ENCODE peak calls at places on chromosomes 3 and 15, in five cellular contexts. W is lower lobe of right lung, E is WERI-Rb-1, A is endothelial cell of umbilical vein, H is right atrium auricular region. Y is an unnamed sample.

GRCh38 chr3:139106013-139106932 is 61.6 kb upstream of the PRR23C start:
- DNase-seq in W (no peak), A (no peak), E (no peak), H (no peak), Y (no peak)

GRCh38 chr3:87987952-87988351 is 70.9 kb downstream of the CGGBP1 start:
- DNase-seq in W (no peak), A (no peak), E (no peak), H (no peak), Y (no peak)

GRCh38 chr15:60520041-60520824 is 41.3 kb upstream of the ICE2 start:
- DNase-seq in H (no peak), A (no peak), E (no peak), W (no peak), Y (peak)

GRCh38 chr3:129892857-129893615 is 475 bp downstream of the TMCC1 start:
- DNase-seq in H (peak), E (peak), A (peak), W (peak), Y (peak)

GRCh38 chr3:18670755-18671154 is 245.6 kb upstream of the SATB1 start:
- DNase-seq in H (no peak), A (no peak), W (no peak), E (no peak), Y (no peak)

GRCh38 chr15:83446417-83446816 is 724 bp upstream of the SH3GL3 start:
- DNase-seq in E (no peak), A (no peak), H (no peak), W (no peak), Y (no peak)

GRCh38 chr3:73556520-73557371 is 68.0 kb downstream of the PDZRN3 start:
- DNase-seq in A (no peak), H (no peak), W (no peak), E (no peak), Y (peak)

GRCh38 chr3:158105710-158106438 is at the start of gene SHOX2:
- DNase-seq in W (peak), E (peak), A (no peak), H (no peak), Y (peak)

GRCh38 chr3:21839181-21839580 is 88.2 kb upstream of the ZNF385D start:
- DNase-seq in E (no peak), A (no peak), W (no peak), H (no peak), Y (peak)

GRCh38 chr3:62667714-62668113 is 207.5 kb downstream of the CADPS start:
- DNase-seq in H (no peak), A (no peak), W (no peak), E (peak), Y (no peak)

GRCh38 chr3:59313365-59313764 is 263.5 kb upstream of the CFAP20DC start:
- DNase-seq in W (peak), A (no peak), H (peak), E (peak), Y (peak)

GRCh38 chr3:22734207-22734606 is 468.9 kb upstream of the UBE2E2 start:
- DNase-seq in E (no peak), H (no peak), A (no peak), W (no peak), Y (no peak)

GRCh38 chr3:55327131-55327920 is 159.8 kb downstream of the WNT5A start:
- DNase-seq in E (no peak), W (no peak), A (no peak), H (no peak), Y (peak)

GRCh38 chr15:35522061-35522460 is 23.9 kb downstream of the DPH6 start:
- DNase-seq in A (peak), H (no peak), E (no peak), W (no peak), Y (peak)

GRCh38 chr3:46857485-46858341 is 5.5 kb downstream of the MYL3 start:
- DNase-seq in A (no peak), W (peak), H (no peak), E (peak), Y (no peak)

GRCh38 chr3:105746226-105746996 is 122.4 kb downstream of the CBLB start:
- DNase-seq in E (no peak), W (no peak), H (no peak), A (peak), Y (no peak)

GRCh38 chr3:40642812-40643211 is 118.1 kb downstream of the ZNF621 start:
- DNase-seq in H (no peak), E (no peak), W (no peak), A (no peak), Y (no peak)

GRCh38 chr3:172467170-172467824 is 19.0 kb upstream of the GHSR start:
- DNase-seq in W (no peak), H (no peak), E (no peak), A (peak), Y (peak)

GRCh38 chr3:64900220-64900619 is 212.4 kb upstream of the ADAMTS9 start:
- DNase-seq in E (no peak), H (no peak), A (no peak), W (no peak), Y (no peak)

GRCh38 chr3:172296248-172296974 is 151.8 kb downstream of the GHSR start:
- DNase-seq in A (no peak), W (no peak), H (no peak), E (no peak), Y (no peak)

GRCh38 chr3:55486101-55486856 is 827 bp downstream of the WNT5A start:
- DNase-seq in W (peak), H (no peak), E (peak), A (peak), Y (peak)

GRCh38 chr3:159996959-159997358 is 8.3 kb downstream of the IL12A start:
- DNase-seq in H (no peak), A (no peak), E (no peak), W (no peak), Y (no peak)
- TF ChIP-seq CTCF in H (no peak), A (no peak), E (no peak), W (no peak), Y (no peak)

GRCh38 chr3:71784201-71784913 is 591 bp downstream of the PROK2 start:
- DNase-seq in E (no peak), W (no peak), H (no peak), A (no peak), Y (no peak)
- H3K4me3 ChIP-seq in E (peak), W (peak), H (no peak), A (no peak), Y (no peak)

GRCh38 chr3:10779293-10779805 is 36.7 kb upstream of the SLC6A11 start:
- DNase-seq in A (no peak), W (no peak), H (peak), E (no peak), Y (no peak)

GRCh38 chr3:10775259-10775658 is 40.8 kb upstream of the SLC6A11 start:
- DNase-seq in A (no peak), W (no peak), H (peak), E (no peak), Y (no peak)

GRCh38 chr3:10775828-10776227 is 40.2 kb upstream of the SLC6A11 start:
- DNase-seq in W (no peak), E (no peak), H (peak), A (no peak), Y (no peak)

GRCh38 chr3:10778492-10779292 is 37.3 kb upstream of the SLC6A11 start:
- DNase-seq in H (peak), A (no peak), E (no peak), W (no peak), Y (no peak)

DNA sequence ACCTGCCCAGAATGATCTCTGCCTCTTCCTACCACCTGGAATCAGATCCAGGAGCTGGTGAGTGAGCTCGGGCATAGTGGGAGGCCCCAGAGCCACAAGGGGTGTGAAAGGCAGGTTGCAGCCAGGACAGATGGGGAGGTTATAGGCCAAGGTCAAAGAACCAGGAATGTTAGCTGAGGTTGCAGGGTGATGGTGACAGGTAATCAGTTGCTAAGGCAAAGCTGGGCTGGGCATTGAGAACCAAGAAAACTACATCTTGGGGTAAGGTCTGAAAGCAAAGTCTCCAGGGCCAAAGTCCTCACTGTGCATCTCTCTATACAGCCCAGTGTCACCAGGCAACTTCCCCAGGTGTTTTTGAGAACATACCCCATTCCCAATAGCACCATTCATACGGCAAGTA is 38.4 kb upstream of the SLC6A11 start:
- DNase-seq in A (no peak), H (peak), E (peak), W (no peak), Y (no peak)
- TF ChIP-seq CTCF in A (no peak), H (no peak), E (no peak), W (no peak), Y (no peak)

DNA sequence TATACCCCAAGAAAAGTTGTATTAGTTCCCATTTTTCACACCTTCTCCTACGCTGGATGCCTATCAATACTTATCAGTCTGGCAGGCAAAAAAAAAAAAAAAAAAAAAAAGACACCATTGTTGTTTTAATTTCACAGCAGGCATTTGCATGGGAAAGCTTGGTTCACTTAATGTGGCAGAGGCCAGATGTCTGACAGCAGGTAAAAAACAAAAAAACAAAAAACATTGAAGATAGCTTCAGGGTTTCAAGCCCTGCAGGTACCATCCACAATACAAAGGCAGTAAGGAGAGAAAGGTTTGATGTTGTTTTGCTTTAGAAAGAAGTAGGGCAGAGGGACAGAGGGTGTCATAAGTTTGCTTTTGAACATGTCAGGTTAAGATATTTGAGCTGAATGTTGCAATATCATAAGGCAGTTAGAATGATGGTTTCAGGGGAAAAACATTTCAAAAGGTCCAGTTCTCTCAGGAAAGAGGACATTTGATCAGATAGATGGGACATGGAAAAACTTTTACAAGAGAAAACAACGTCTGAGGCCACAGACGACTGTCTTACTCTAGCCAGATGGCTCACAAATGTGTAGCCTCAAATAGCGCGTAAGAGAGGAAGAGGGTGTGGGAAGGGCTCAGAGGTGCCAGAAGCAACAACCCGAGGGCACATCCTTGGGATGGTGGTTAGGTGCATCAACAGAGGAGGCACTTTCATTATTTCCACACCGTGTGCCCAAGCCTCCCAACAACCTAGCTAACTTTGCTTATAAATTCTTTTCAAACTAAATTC is 25.7 kb downstream of the PCOLCE2 start:
- DNase-seq in A (no peak), H (peak), W (no peak), E (no peak), Y (peak)
- H3K4me3 ChIP-seq in A (no peak), H (no peak), W (no peak), E (no peak), Y (no peak)

GRCh38 chr3:39170461-39170860 is 17.1 kb upstream of the CSRNP1 start:
- DNase-seq in H (peak), E (no peak), A (no peak), W (no peak), Y (no peak)
- TF ChIP-seq CTCF in H (no peak), E (no peak), A (no peak), W (no peak), Y (no peak)

GRCh38 chr3:196023947-196024346 is 57.9 kb downstream of the TFRC start:
- DNase-seq in E (no peak), W (no peak), H (no peak), A (no peak), Y (no peak)
- H3K4me3 ChIP-seq in E (no peak), W (no peak), H (no peak), A (no peak), Y (no peak)

DNA sequence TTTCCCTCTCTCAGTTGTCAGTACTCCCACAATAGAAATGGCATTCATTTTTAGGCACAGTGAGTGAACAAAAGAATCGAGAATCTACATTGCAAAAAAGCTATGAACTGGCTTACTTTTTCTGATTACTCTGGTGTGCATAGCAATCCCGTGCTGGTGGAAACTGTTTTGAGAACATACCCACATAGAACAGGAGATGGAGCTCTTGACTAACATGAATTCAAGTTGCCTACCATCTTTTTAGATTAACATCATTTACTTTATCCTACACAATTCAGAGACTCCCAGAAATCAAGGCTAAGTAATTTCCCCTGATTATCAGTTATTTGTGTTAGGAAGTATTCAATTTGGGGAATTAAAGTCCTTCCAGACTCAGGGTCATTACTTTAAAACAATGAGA is 326.6 kb downstream of the ARPP21 start:
- DNase-seq in W (no peak), E (peak), A (peak), H (no peak), Y (peak)
- TF ChIP-seq CTCF in W (peak), E (peak), A (peak), H (peak), Y (peak)

GRCh38 chr3:44185396-44185915 is 56.2 kb upstream of the TOPAZ1 start:
- DNase-seq in H (no peak), E (no peak), W (no peak), A (no peak), Y (no peak)

GRCh38 chr3:44179251-44179650 is 62.4 kb upstream of the TOPAZ1 start:
- DNase-seq in A (no peak), W (no peak), E (no peak), H (no peak), Y (no peak)

GRCh38 chr3:44186712-44187111 is 55.0 kb upstream of the TOPAZ1 start:
- DNase-seq in A (no peak), H (no peak), W (no peak), E (no peak), Y (no peak)

GRCh38 chr3:44186111-44186672 is 55.5 kb upstream of the TOPAZ1 start:
- DNase-seq in H (no peak), A (no peak), E (no peak), W (no peak), Y (no peak)

DNA sequence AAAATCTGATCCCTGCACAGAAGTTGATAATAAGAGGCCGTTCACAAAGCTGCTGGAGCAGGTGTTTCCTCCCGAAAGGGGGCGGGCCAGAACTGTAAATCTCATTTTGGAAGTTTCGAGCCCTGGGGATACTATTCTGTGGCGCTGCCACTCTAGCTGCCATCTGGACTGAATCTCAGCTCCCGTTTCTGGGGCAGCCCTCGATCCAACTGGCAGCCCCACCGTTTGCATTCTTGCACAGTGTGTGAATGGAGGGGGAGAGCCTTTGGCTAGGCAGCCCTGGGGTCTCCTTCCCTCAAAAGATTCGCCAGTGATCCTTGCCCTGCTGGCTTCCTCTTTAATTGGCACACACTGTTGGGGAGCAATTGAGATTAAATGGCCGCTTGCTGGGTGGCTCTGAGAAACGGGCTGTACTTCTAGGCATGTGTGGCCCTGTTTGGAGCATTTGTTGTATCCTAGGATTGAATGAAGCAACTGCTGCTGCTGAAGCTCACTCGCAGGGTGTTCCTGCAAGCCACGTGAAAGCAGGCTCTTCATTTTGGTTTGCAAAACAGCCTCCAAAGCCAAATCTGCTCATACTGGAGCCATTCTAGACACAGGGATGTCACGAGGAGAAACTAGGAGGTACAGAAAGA is 57.2 kb upstream of the TOPAZ1 start:
- DNase-seq in E (no peak), H (no peak), W (no peak), A (no peak), Y (no peak)
- H3K4me3 ChIP-seq in E (no peak), H (no peak), W (no peak), A (no peak), Y (no peak)

GRCh38 chr3:123147754-123148535 is 53.8 kb upstream of the SEC22A start:
- DNase-seq in A (no peak), H (no peak), E (peak), W (peak), Y (no peak)
- TF ChIP-seq CTCF in A (no peak), H (no peak), E (no peak), W (no peak), Y (no peak)